ENCODE peak calls at places on chromosomes 7 and 10, in four cellular contexts. I is endothelial cell of umbilical vein, B is AG10803, N is hepatocyte. J is an unnamed sample.

GRCh38 chr10:97179731-97180366 is 5.9 kb downstream of the SLIT1 start:
- DNase-seq in B (no peak), I (no peak), N (peak), J (peak)

GRCh38 chr10:230758-231157 is 95.5 kb downstream of the ZMYND11 start:
- DNase-seq in I (peak), N (no peak), B (no peak), J (no peak)

GRCh38 chr10:103592186-103593021 is 98.9 kb downstream of the NEURL1 start:
- DNase-seq in B (peak), I (peak), N (peak), J (peak)

GRCh38 chr7:54542920-54543539 is 855 bp downstream of the VSTM2A start:
- DNase-seq in N (peak), I (peak), B (peak), J (no peak)

GRCh38 chr10:7033031-7033430 is 377.8 kb downstream of the SFMBT2 start:
- DNase-seq in N (no peak), B (no peak), I (no peak), J (no peak)

GRCh38 chr7:157043745-157044144 is 33.3 kb upstream of the MNX1 start:
- DNase-seq in N (no peak), I (no peak), B (peak), J (no peak)

GRCh38 chr7:22137466-22137865 is 191.8 kb upstream of the CDCA7L start:
- DNase-seq in N (no peak), I (no peak), B (peak), J (no peak)

GRCh38 chr10:35212856-35213255 is 86.2 kb downstream of the CREM start:
- DNase-seq in N (no peak), B (no peak), I (no peak), J (no peak)

GRCh38 chr10:120989996-120990395 is 138.8 kb downstream of the WDR11 start:
- DNase-seq in B (no peak), I (no peak), N (no peak), J (no peak)

GRCh38 chr7:130386876-130387275 is 6.6 kb downstream of the CPA1 start:
- DNase-seq in N (no peak), B (no peak), I (no peak), J (no peak)

GRCh38 chr7:136687693-136688322 is 180.6 kb upstream of the CHRM2 start:
- DNase-seq in N (peak), B (peak), I (peak), J (no peak)

GRCh38 chr10:78203915-78204818 is 170.5 kb downstream of the RPS24 start:
- DNase-seq in B (peak), N (peak), I (peak), J (no peak)

GRCh38 chr10:124825702-124826101 is 24.1 kb downstream of the ABRAXAS2 start:
- DNase-seq in B (no peak), I (no peak), N (no peak), J (no peak)

GRCh38 chr10:29254123-29255046 is 34.5 kb upstream of the LYZL1 start:
- DNase-seq in I (no peak), N (peak), B (no peak), J (peak)

GRCh38 chr10:47264797-47265281 is 35.2 kb upstream of the GDF10 start:
- DNase-seq in N (no peak), B (no peak), I (peak), J (no peak)

GRCh38 chr10:118045842-118046490 is 775 bp downstream of the RAB11FIP2 start:
- DNase-seq in I (peak), B (peak), N (peak), J (no peak)

GRCh38 chr10:110013615-110014293 is 6.0 kb downstream of the ADD3 start:
- DNase-seq in N (peak), I (no peak), B (no peak), J (no peak)

GRCh38 chr7:74318043-74318442 is 28.8 kb downstream of the CLIP2 start:
- DNase-seq in I (no peak), N (no peak), B (no peak), J (no peak)

GRCh38 chr10:95567903-95568630 is 6.9 kb upstream of the SORBS1 start:
- DNase-seq in B (no peak), N (no peak), I (peak), J (no peak)

GRCh38 chr10:98063740-98064027 is 33.3 kb upstream of the CRTAC1 start:
- DNase-seq in I (no peak), B (no peak), N (no peak), J (no peak)

GRCh38 chr10:104300736-104301292 is 31.8 kb downstream of the GSTO2 start:
- DNase-seq in B (peak), I (peak), N (peak), J (peak)

GRCh38 chr7:44145419-44145968 is 4.4 kb upstream of the MYL7 start:
- DNase-seq in I (no peak), N (no peak), B (no peak), J (peak)

GRCh38 chr7:44521347-44522095 is 19.6 kb downstream of the NPC1L1 start:
- DNase-seq in I (no peak), N (no peak), B (no peak), J (no peak)

GRCh38 chr7:148045521-148045920 is 545.0 kb upstream of the C7orf33 start:
- DNase-seq in B (no peak), N (no peak), I (no peak), J (no peak)

GRCh38 chr7:88546808-88547207 is 212.7 kb upstream of the ZNF804B start:
- DNase-seq in N (peak), I (peak), B (no peak), J (peak)
- TF ChIP-seq CTCF in N (peak), I (peak), B (peak), J (peak)

GRCh38 chr10:58740620-58741369 is 228.1 kb downstream of the BICC1 start:
- DNase-seq in B (peak), N (no peak), I (no peak), J (no peak)
- TF ChIP-seq CTCF in B (no peak), N (no peak), I (no peak), J (no peak)

DNA sequence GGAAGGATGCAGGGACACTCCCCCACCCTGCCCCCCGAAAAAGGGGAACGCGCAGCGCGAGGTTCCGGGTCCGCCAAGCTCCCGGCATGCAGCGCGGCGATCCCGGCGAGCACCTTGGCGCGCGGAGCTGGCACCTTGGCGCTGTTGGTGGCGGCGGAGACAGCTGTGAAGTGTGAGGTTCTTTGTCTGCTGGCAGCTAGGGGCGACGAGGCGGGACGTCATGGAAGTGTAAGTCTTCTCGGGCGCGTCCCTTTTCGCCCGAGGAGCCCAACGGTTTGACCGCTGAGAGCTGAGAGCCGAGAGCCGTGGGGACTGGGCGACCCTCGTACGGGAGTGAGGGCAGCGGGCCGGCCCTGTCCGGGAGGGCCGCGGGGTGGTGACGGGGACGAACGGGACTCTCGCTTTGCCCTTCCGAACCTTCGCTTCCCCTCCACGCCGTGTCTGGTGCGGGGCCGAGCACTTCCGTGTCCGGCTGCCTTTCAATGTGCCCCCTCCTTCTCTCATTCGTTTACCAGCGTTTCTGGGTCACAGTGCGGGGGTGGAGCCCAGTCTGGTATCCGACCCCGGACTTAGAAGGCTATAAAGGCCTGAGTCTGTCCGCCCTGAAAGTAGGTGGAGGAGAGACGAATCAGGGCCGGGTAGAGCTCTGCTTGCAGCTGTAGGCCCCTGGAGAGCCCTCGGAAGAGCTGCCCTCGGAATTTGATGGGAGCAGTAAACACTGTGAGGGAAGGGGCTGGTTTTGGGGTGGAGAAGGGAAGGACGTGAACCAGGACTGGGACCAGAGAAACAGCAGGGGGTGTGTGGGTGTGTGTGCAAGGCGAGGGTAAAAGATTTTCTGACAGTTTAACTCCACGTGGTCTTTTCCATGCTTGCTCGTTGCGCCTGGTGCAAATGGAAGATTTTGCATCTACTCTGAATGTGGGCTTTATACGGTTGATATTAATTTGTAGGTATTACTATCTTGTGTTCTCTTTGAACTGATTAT is at the start of gene CRCP:
- DNase-seq in N (peak), I (peak), B (peak), J (peak)
- TF ChIP-seq CTCF in N (peak), I (peak), B (peak), J (no peak)

DNA sequence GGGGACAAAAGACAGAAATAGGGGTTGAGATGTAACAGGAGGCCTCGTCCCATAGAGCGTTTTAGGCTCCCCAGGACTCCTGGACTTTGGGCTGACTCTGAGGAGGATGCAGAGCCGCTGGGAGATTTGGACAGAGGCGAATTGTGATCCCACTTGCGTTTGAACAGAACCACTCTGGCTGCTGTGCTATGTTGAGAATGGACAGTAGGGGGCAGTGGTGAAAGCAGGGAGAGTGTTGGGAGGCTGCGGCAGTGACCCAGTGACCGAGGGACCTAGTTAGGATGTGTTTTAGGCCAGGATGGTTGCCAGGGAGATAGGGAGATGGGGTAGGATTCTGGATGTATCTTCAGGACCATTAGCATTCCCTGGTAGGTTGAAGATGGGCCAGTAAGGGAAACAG is 271.6 kb downstream of the CCDC3 start:
- DNase-seq in N (no peak), I (no peak), B (no peak), J (peak)
- TF ChIP-seq CTCF in N (peak), I (peak), B (peak), J (peak)